ENCODE peak calls at places on chromosomes 16 and 17, in ten cellular contexts. O is brain microvascular endothelial cell, E is mesothelial cell of epicardium, W is mucosa of descending colon, C is K562, L is psoas muscle, M is BE2C, Y is choroid plexus epithelial cell, T is kidney, V is mammary epithelial cell. K is an unnamed sample.

GRCh38 chr16:2687531-2688308 is 5.4 kb downstream of the KCTD5 start:
- DNase-seq in V (no peak), T (no peak), M (no peak), E (no peak), O (no peak), Y (no peak), W (no peak), C (no peak), L (no peak), K (no peak)

GRCh38 chr16:86921289-86921688 is 342.9 kb downstream of the FOXL1 start:
- DNase-seq in W (no peak), C (no peak), O (no peak), L (no peak), V (no peak), M (no peak), T (no peak), Y (no peak), E (no peak), K (no peak)

GRCh38 chr17:17738901-17739300 is 57.6 kb downstream of the RAI1 start:
- DNase-seq in E (no peak), V (peak; percentile 59), W (peak; percentile 48), C (no peak), L (no peak), T (no peak), O (no peak), M (no peak), Y (peak; percentile 26), K (no peak)

GRCh38 chr16:50859628-50860360 is 117.9 kb downstream of the CYLD start:
- DNase-seq in L (no peak), O (no peak), V (no peak), C (peak; percentile 9), W (peak; percentile 20), M (no peak), E (no peak), Y (no peak), T (peak; percentile 51), K (no peak)

GRCh38 chr17:75976175-75976848 is 2.7 kb downstream of the ACOX1 start:
- DNase-seq in Y (no peak), E (no peak), W (peak; percentile 51), M (no peak), T (no peak), C (peak; percentile 58), L (no peak), V (no peak), O (no peak), K (no peak)

GRCh38 chr17:63286254-63286653 is 159.9 kb downstream of the CYB561 start:
- DNase-seq in V (no peak), T (no peak), L (no peak), M (no peak), O (no peak), E (no peak), Y (no peak), C (no peak), W (no peak), K (no peak)

GRCh38 chr17:80678621-80679020 is 134.0 kb downstream of the RPTOR start:
- DNase-seq in C (peak; percentile 40), E (no peak), O (peak; percentile 92), W (no peak), Y (peak; percentile 78), L (no peak), M (peak; percentile 56), V (no peak), T (no peak), K (peak; percentile 26)

GRCh38 chr16:87350681-87351319 is 32.8 kb downstream of the FBXO31 start:
- DNase-seq in Y (no peak), T (no peak), E (no peak), W (no peak), V (no peak), O (no peak), C (no peak), M (peak; percentile 67), L (peak; percentile 80), K (no peak)

GRCh38 chr16:48676836-48677235 is 66.9 kb upstream of the N4BP1 start:
- DNase-seq in C (no peak), W (no peak), M (no peak), E (no peak), V (peak; percentile 40), T (no peak), Y (peak; percentile 31), L (no peak), O (no peak), K (no peak)

GRCh38 chr16:4852221-4852872 is 5.1 kb downstream of the UBN1 start:
- DNase-seq in L (no peak), Y (peak; percentile 19), V (peak; percentile 48), E (no peak), W (peak; percentile 37), M (no peak), T (no peak), O (peak; percentile 39), C (peak; percentile 64), K (no peak)

GRCh38 chr17:2867441-2868424 is 71.5 kb downstream of the RAP1GAP2 start:
- DNase-seq in T (no peak), E (no peak), M (no peak), W (no peak), V (peak; percentile 29), O (peak; percentile 46), L (no peak), C (no peak), Y (peak; percentile 39), K (peak; percentile 28)

DNA sequence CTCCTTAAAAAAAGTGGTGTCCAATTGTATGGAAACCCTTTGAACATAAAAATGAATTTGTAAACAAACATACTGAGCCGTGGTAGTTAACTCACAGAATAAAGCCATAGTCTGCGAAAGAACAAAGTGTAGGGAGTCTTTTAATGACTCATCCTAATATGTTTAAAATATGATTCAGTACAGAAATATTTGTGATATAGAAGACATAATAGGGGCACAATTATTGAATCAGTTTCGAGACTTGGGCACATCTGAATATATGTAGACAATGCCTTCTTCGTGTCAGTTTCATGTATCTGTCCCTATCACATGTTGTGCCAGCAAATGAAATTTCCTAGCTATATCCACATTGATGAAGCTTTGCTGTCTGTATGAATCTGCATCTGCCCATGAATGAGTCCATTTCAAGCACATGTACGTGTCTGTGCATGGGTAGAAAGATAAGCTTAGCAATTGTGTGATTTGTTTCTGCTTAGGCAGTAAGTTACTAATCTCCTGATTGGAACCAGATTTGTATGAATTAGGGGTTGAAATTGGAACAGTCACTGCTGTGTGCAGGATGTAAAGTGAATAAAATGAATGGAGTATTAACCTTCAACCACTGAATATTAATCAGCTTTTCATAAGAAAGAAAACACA is 112.5 kb upstream of the SOX9 start:
- DNase-seq in W (no peak), O (peak; percentile 22), V (peak; percentile 34), Y (peak; percentile 23), L (no peak), T (no peak), E (no peak), M (no peak), C (no peak), K (no peak)
- TF ChIP-seq CTCF in W (no peak), O (no peak), V (no peak), Y (no peak), L (no peak), T (no peak), E (no peak), M (no peak), C (no peak), K (no peak)

GRCh38 chr16:6335072-6335471 is 997.6 kb upstream of the RBFOX1 start:
- DNase-seq in T (no peak), C (peak; percentile 49), L (no peak), W (peak; percentile 9), O (peak; percentile 23), V (no peak), Y (peak; percentile 17), M (peak; percentile 59), E (no peak), K (peak; percentile 53)
- TF ChIP-seq CTCF in T (peak; percentile 14), C (peak; percentile 34), L (peak; percentile 24), W (no peak), O (peak; percentile 67), V (peak; percentile 38), Y (peak; percentile 58), M (peak; percentile 76), E (peak; percentile 83), K (peak; percentile 73)

DNA sequence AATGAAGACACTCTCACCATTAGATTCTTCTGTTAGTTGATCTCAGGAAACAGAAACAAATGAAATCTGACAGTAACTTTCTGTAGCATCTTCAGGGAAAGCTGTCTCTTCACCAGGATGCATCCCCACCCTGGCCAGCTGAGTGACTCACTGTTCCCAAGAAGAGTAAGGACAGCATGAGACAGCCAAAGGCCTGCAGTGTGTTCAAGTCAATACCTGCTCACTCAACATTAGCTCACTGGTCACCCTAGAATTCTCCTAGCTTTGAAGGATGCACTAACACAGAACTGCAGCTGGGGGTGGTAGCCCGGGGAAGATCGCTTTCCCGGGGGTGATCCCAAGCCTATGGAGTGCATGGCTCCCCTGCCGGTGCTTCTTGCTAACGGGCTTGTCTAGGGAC is 28.2 kb upstream of the CLEC18B start:
- DNase-seq in Y (peak; percentile 42), W (peak; percentile 16), O (peak; percentile 57), T (no peak), M (no peak), C (no peak), E (no peak), L (peak; percentile 58), V (peak; percentile 87), K (no peak)
- TF ChIP-seq CTCF in Y (peak; percentile 40), W (no peak), O (peak; percentile 59), T (no peak), M (no peak), C (no peak), E (no peak), L (no peak), V (peak; percentile 34), K (no peak)

GRCh38 chr16:9302102-9302501 is 210.7 kb downstream of the HAPSTR1 start:
- DNase-seq in Y (no peak), E (no peak), L (no peak), M (no peak), W (peak; percentile 51), T (peak; percentile 70), O (no peak), V (no peak), C (no peak), K (no peak)

GRCh38 chr16:9300252-9300651 is 208.8 kb downstream of the HAPSTR1 start:
- DNase-seq in Y (no peak), T (no peak), E (no peak), V (no peak), L (no peak), W (no peak), O (no peak), M (no peak), C (no peak), K (no peak)

GRCh38 chr16:9296273-9296593 is 204.8 kb downstream of the HAPSTR1 start:
- DNase-seq in Y (no peak), L (no peak), T (no peak), E (no peak), M (no peak), V (no peak), C (no peak), W (no peak), O (no peak), K (no peak)

DNA sequence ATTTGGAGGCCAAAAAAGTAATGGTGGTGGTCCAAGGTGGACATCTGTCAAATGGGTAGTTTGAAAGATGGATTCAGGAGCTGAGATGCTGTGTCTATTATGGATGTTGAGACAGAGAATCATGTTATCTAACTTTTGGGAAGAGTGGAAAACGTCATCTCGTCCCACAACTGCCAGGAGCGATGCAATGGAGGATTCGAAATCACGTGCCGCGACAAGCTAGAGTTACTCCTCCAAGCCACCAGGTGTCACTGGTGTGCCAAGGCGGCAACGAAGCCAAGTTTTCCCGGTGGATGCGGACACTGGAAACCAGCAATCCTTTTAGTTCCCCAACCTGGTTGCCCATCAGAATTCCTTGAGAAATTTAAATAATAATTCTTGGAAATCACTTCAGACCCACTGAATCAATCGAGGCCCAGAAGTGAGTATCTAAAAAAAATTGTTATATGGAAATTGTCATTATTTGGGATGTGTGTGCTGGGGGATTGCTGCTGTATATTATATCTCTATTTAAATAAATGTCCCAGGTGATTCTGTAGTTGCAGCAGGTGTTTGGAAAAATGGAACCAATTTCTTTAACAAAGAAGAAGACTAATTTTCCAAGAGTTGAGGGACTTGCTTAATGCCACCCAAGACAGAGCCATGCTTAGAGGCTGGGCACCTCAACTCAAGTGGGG is 206.1 kb downstream of the HAPSTR1 start:
- DNase-seq in M (peak; percentile 63), V (no peak), T (peak; percentile 67), Y (no peak), L (no peak), E (no peak), W (no peak), O (no peak), C (peak; percentile 56), K (peak; percentile 52)
- TF ChIP-seq CTCF in M (peak; percentile 85), V (peak; percentile 17), T (peak; percentile 71), Y (peak; percentile 23), L (peak; percentile 28), E (peak; percentile 46), W (peak; percentile 10), O (peak; percentile 49), C (peak; percentile 76), K (peak; percentile 67)

K was measured in nephron progenitor cell.